ENCODE peak calls at places on chromosomes 7 and 10, in eight cellular contexts. One of them, this sample, is unnamed.

GRCh38 chr7:40777913-40778312 is 643.1 kb downstream of the SUGCT start:
- DNase-seq in Peyer's patch: no peak
- DNase-seq in AG09319: no peak
- DNase-seq in brain microvascular endothelial cell: no peak
- DNase-seq in choroid plexus epithelial cell: no peak
- DNase-seq in keratinocyte: no peak
- DNase-seq in dorsolateral prefrontal cortex: no peak
- DNase-seq in lower lobe of right lung: no peak
- DNase-seq in this sample: no peak

GRCh38 chr7:39271386-39271785 is 293.7 kb downstream of the POU6F2 start:
- DNase-seq in Peyer's patch: no peak
- DNase-seq in AG09319: no peak
- DNase-seq in brain microvascular endothelial cell: peak
- DNase-seq in choroid plexus epithelial cell: peak
- DNase-seq in keratinocyte: no peak
- DNase-seq in dorsolateral prefrontal cortex: peak
- DNase-seq in lower lobe of right lung: peak
- DNase-seq in this sample: no peak

GRCh38 chr10:58044072-58044471 is 223.6 kb downstream of the IPMK start:
- DNase-seq in Peyer's patch: no peak
- DNase-seq in AG09319: no peak
- DNase-seq in brain microvascular endothelial cell: peak
- DNase-seq in choroid plexus epithelial cell: peak
- DNase-seq in keratinocyte: no peak
- DNase-seq in dorsolateral prefrontal cortex: no peak
- DNase-seq in lower lobe of right lung: no peak
- DNase-seq in this sample: no peak

GRCh38 chr10:77264107-77264506 is 373.5 kb downstream of the KCNMA1 start:
- DNase-seq in Peyer's patch: no peak
- DNase-seq in AG09319: no peak
- DNase-seq in brain microvascular endothelial cell: no peak
- DNase-seq in choroid plexus epithelial cell: no peak
- DNase-seq in keratinocyte: no peak
- DNase-seq in dorsolateral prefrontal cortex: no peak
- DNase-seq in lower lobe of right lung: no peak
- DNase-seq in this sample: no peak

GRCh38 chr7:131238260-131238940 is 89.3 kb upstream of the MKLN1 start:
- DNase-seq in Peyer's patch: peak
- DNase-seq in AG09319: no peak
- DNase-seq in brain microvascular endothelial cell: peak
- DNase-seq in choroid plexus epithelial cell: peak
- DNase-seq in keratinocyte: peak
- DNase-seq in dorsolateral prefrontal cortex: no peak
- DNase-seq in lower lobe of right lung: no peak
- DNase-seq in this sample: no peak

GRCh38 chr7:33854951-33855350 is 50.4 kb upstream of the BMPER start:
- DNase-seq in Peyer's patch: no peak
- DNase-seq in AG09319: no peak
- DNase-seq in brain microvascular endothelial cell: peak
- DNase-seq in choroid plexus epithelial cell: peak
- DNase-seq in keratinocyte: no peak
- DNase-seq in dorsolateral prefrontal cortex: no peak
- DNase-seq in lower lobe of right lung: no peak
- DNase-seq in this sample: no peak

GRCh38 chr10:71126432-71126831 is 85.9 kb upstream of the UNC5B start:
- DNase-seq in Peyer's patch: no peak
- DNase-seq in AG09319: no peak
- DNase-seq in brain microvascular endothelial cell: no peak
- DNase-seq in choroid plexus epithelial cell: no peak
- DNase-seq in keratinocyte: no peak
- DNase-seq in dorsolateral prefrontal cortex: no peak
- DNase-seq in lower lobe of right lung: no peak
- DNase-seq in this sample: no peak

GRCh38 chr7:112370436-112370835 is 79.8 kb upstream of the IFRD1 start:
- DNase-seq in Peyer's patch: no peak
- DNase-seq in AG09319: no peak
- DNase-seq in brain microvascular endothelial cell: no peak
- DNase-seq in choroid plexus epithelial cell: no peak
- DNase-seq in keratinocyte: no peak
- DNase-seq in dorsolateral prefrontal cortex: no peak
- DNase-seq in lower lobe of right lung: no peak
- DNase-seq in this sample: no peak

GRCh38 chr10:46033602-46034011 is 3.2 kb upstream of the NCOA4 start:
- DNase-seq in Peyer's patch: no peak
- DNase-seq in AG09319: peak
- DNase-seq in brain microvascular endothelial cell: peak
- DNase-seq in choroid plexus epithelial cell: peak
- DNase-seq in keratinocyte: no peak
- DNase-seq in dorsolateral prefrontal cortex: no peak
- DNase-seq in lower lobe of right lung: no peak
- DNase-seq in this sample: no peak

GRCh38 chr10:88763441-88763840 is 3.6 kb downstream of the LIPN start:
- DNase-seq in Peyer's patch: no peak
- DNase-seq in AG09319: no peak
- DNase-seq in brain microvascular endothelial cell: no peak
- DNase-seq in choroid plexus epithelial cell: no peak
- DNase-seq in keratinocyte: no peak
- DNase-seq in dorsolateral prefrontal cortex: no peak
- DNase-seq in lower lobe of right lung: no peak
- DNase-seq in this sample: no peak

GRCh38 chr10:116440330-116441030 is 12.8 kb downstream of the PNLIPRP3 start:
- DNase-seq in Peyer's patch: no peak
- DNase-seq in AG09319: no peak
- DNase-seq in brain microvascular endothelial cell: no peak
- DNase-seq in choroid plexus epithelial cell: no peak
- DNase-seq in keratinocyte: no peak
- DNase-seq in dorsolateral prefrontal cortex: no peak
- DNase-seq in lower lobe of right lung: no peak
- DNase-seq in this sample: no peak

GRCh38 chr7:37411444-37412034 is 37.1 kb downstream of the ELMO1 start:
- DNase-seq in Peyer's patch: no peak
- DNase-seq in AG09319: no peak
- DNase-seq in brain microvascular endothelial cell: no peak
- DNase-seq in choroid plexus epithelial cell: no peak
- DNase-seq in keratinocyte: no peak
- DNase-seq in dorsolateral prefrontal cortex: no peak
- DNase-seq in lower lobe of right lung: no peak
- DNase-seq in this sample: no peak

GRCh38 chr7:26700893-26701292 is 163.5 kb downstream of the SKAP2 start:
- DNase-seq in Peyer's patch: no peak
- DNase-seq in AG09319: no peak
- DNase-seq in brain microvascular endothelial cell: no peak
- DNase-seq in choroid plexus epithelial cell: no peak
- DNase-seq in keratinocyte: no peak
- DNase-seq in dorsolateral prefrontal cortex: no peak
- DNase-seq in lower lobe of right lung: no peak
- DNase-seq in this sample: no peak

GRCh38 chr7:37081436-37081835 is 357.1 kb upstream of the AOAH start:
- DNase-seq in Peyer's patch: peak
- DNase-seq in AG09319: no peak
- DNase-seq in brain microvascular endothelial cell: no peak
- DNase-seq in choroid plexus epithelial cell: peak
- DNase-seq in keratinocyte: no peak
- DNase-seq in dorsolateral prefrontal cortex: no peak
- DNase-seq in lower lobe of right lung: no peak
- DNase-seq in this sample: no peak

GRCh38 chr7:74430961-74431466 is 22.7 kb upstream of the GTF2IRD1 start:
- DNase-seq in Peyer's patch: no peak
- DNase-seq in AG09319: no peak
- DNase-seq in brain microvascular endothelial cell: no peak
- DNase-seq in choroid plexus epithelial cell: no peak
- DNase-seq in keratinocyte: no peak
- DNase-seq in dorsolateral prefrontal cortex: no peak
- DNase-seq in lower lobe of right lung: no peak
- DNase-seq in this sample: peak

GRCh38 chr7:106767498-106768323 is 97.4 kb upstream of the PIK3CG start:
- DNase-seq in Peyer's patch: no peak
- DNase-seq in AG09319: peak
- DNase-seq in brain microvascular endothelial cell: no peak
- DNase-seq in choroid plexus epithelial cell: peak
- DNase-seq in keratinocyte: no peak
- DNase-seq in dorsolateral prefrontal cortex: no peak
- DNase-seq in lower lobe of right lung: no peak
- DNase-seq in this sample: no peak

DNA sequence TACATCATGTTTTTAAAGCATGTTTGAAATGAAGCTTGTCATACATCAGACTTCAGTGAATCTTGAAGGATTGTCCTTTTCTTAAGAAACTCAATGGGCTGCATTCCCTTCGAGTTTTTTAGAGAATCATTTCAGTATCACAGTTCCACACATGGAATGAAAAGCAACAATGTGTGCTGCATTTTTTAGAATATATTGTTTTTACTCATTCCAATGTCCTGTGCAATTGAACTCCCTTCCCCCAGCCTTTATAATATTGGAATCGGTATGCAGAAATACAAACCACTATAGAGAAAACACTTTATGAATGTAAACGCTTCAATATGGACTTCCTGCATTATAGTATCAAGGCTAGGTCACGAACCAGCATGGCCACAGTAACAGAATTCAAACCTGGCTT is 634.4 kb downstream of the GATA3 start:
- DNase-seq in Peyer's patch: no peak
- DNase-seq in AG09319: no peak
- DNase-seq in brain microvascular endothelial cell: no peak
- DNase-seq in choroid plexus epithelial cell: no peak
- DNase-seq in keratinocyte: no peak
- DNase-seq in dorsolateral prefrontal cortex: no peak
- DNase-seq in lower lobe of right lung: no peak
- DNase-seq in this sample: no peak
- TF ChIP-seq CTCF in Peyer's patch: no peak
- TF ChIP-seq CTCF in AG09319: no peak
- TF ChIP-seq CTCF in brain microvascular endothelial cell: no peak
- TF ChIP-seq CTCF in choroid plexus epithelial cell: no peak
- TF ChIP-seq CTCF in keratinocyte: no peak
- TF ChIP-seq CTCF in dorsolateral prefrontal cortex: no peak
- TF ChIP-seq CTCF in lower lobe of right lung: no peak
- TF ChIP-seq CTCF in this sample: no peak

GRCh38 chr7:151309306-151309705 is 32.3 kb upstream of the NUB1 start:
- DNase-seq in Peyer's patch: no peak
- DNase-seq in AG09319: no peak
- DNase-seq in brain microvascular endothelial cell: no peak
- DNase-seq in choroid plexus epithelial cell: peak
- DNase-seq in keratinocyte: no peak
- DNase-seq in dorsolateral prefrontal cortex: no peak
- DNase-seq in lower lobe of right lung: no peak
- DNase-seq in this sample: no peak

GRCh38 chr7:151308791-151309190 is 32.8 kb upstream of the NUB1 start:
- DNase-seq in Peyer's patch: no peak
- DNase-seq in AG09319: no peak
- DNase-seq in brain microvascular endothelial cell: no peak
- DNase-seq in choroid plexus epithelial cell: no peak
- DNase-seq in keratinocyte: no peak
- DNase-seq in dorsolateral prefrontal cortex: no peak
- DNase-seq in lower lobe of right lung: no peak
- DNase-seq in this sample: no peak

GRCh38 chr7:151312356-151312755 is 29.3 kb upstream of the NUB1 start:
- DNase-seq in Peyer's patch: no peak
- DNase-seq in AG09319: no peak
- DNase-seq in brain microvascular endothelial cell: no peak
- DNase-seq in choroid plexus epithelial cell: no peak
- DNase-seq in keratinocyte: no peak
- DNase-seq in dorsolateral prefrontal cortex: no peak
- DNase-seq in lower lobe of right lung: no peak
- DNase-seq in this sample: no peak

GRCh38 chr7:151311294-151311864 is 30.2 kb upstream of the NUB1 start:
- DNase-seq in Peyer's patch: no peak
- DNase-seq in AG09319: no peak
- DNase-seq in brain microvascular endothelial cell: no peak
- DNase-seq in choroid plexus epithelial cell: no peak
- DNase-seq in keratinocyte: no peak
- DNase-seq in dorsolateral prefrontal cortex: no peak
- DNase-seq in lower lobe of right lung: no peak
- DNase-seq in this sample: no peak

DNA sequence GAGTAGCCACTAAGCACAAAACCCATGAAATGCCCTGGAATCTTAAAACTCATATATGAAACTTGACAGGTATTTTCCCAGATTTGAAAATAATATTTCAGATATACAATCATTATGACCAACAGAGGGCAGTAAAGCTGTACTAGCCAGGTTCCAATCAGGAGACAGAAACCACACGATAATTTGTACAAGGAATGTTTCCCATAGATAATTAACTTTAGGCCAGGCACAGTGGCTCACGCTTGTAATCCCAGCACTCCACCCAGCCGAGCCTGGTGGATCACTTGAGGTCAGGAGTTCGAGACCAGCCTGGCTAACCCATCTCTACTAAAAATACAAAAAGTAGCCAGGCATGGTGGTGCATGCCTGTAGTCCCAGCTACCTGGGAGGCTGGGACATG is 31.0 kb upstream of the NUB1 start:
- DNase-seq in Peyer's patch: no peak
- DNase-seq in AG09319: no peak
- DNase-seq in brain microvascular endothelial cell: no peak
- DNase-seq in choroid plexus epithelial cell: peak
- DNase-seq in keratinocyte: no peak
- DNase-seq in dorsolateral prefrontal cortex: no peak
- DNase-seq in lower lobe of right lung: no peak
- DNase-seq in this sample: no peak
- TF ChIP-seq CTCF in Peyer's patch: no peak
- TF ChIP-seq CTCF in AG09319: peak
- TF ChIP-seq CTCF in brain microvascular endothelial cell: peak
- TF ChIP-seq CTCF in choroid plexus epithelial cell: peak
- TF ChIP-seq CTCF in keratinocyte: no peak
- TF ChIP-seq CTCF in dorsolateral prefrontal cortex: no peak
- TF ChIP-seq CTCF in lower lobe of right lung: peak
- TF ChIP-seq CTCF in this sample: peak

GRCh38 chr7:148445260-148446044 is 145.1 kb upstream of the C7orf33 start:
- DNase-seq in Peyer's patch: no peak
- DNase-seq in AG09319: no peak
- DNase-seq in brain microvascular endothelial cell: no peak
- DNase-seq in choroid plexus epithelial cell: no peak
- DNase-seq in keratinocyte: no peak
- DNase-seq in dorsolateral prefrontal cortex: no peak
- DNase-seq in lower lobe of right lung: no peak
- DNase-seq in this sample: no peak
- TF ChIP-seq CTCF in Peyer's patch: no peak
- TF ChIP-seq CTCF in AG09319: no peak
- TF ChIP-seq CTCF in brain microvascular endothelial cell: no peak
- TF ChIP-seq CTCF in choroid plexus epithelial cell: no peak
- TF ChIP-seq CTCF in keratinocyte: no peak
- TF ChIP-seq CTCF in dorsolateral prefrontal cortex: no peak
- TF ChIP-seq CTCF in lower lobe of right lung: no peak
- TF ChIP-seq CTCF in this sample: no peak

DNA sequence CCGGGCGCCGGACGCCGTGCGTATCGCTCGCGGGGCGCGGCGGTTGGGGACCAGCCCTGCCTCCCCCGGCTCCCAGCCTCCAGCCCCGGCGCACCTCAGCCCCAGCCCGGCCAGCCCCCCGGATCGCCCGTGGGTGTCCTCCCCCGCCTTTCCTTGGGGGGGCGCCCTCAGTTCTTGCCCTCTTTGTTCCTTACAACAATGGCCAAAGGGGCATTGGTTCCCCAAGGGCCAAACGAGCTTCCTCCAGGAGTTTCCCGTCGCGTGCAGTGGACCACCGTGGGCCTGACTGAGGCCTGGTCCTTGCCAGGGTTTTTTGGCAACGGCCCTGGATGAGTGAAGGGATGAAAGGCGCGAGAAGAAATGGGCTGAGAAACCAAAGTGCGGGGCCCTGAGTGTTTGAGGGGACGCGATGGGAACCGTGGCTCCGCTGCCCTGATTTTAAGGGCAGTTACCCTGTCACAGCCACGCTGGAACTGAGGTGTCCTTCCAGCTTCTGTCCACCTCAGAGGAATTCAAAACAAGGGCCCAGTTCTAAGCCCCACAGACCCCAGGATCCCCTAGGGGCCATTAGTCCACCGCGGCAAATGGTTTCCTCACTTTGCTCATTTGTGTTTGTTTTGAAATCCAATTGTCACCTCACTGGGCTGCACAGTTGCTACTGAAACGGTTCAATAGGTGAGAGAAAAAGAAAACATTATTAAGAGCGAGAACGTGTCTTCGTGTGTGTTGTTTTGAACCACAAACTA is 1.4 kb downstream of the MACROH2A2 start:
- DNase-seq in Peyer's patch: no peak
- DNase-seq in AG09319: no peak
- DNase-seq in brain microvascular endothelial cell: no peak
- DNase-seq in choroid plexus epithelial cell: peak
- DNase-seq in keratinocyte: no peak
- DNase-seq in dorsolateral prefrontal cortex: no peak
- DNase-seq in lower lobe of right lung: no peak
- DNase-seq in this sample: no peak
- TF ChIP-seq CTCF in Peyer's patch: no peak
- TF ChIP-seq CTCF in AG09319: peak
- TF ChIP-seq CTCF in brain microvascular endothelial cell: peak
- TF ChIP-seq CTCF in choroid plexus epithelial cell: peak
- TF ChIP-seq CTCF in keratinocyte: peak
- TF ChIP-seq CTCF in dorsolateral prefrontal cortex: peak
- TF ChIP-seq CTCF in lower lobe of right lung: peak
- TF ChIP-seq CTCF in this sample: peak